ENCODE peak calls at places on chromosomes 11 and 22, in four cellular contexts. T is heart right ventricle; L is neural progenitor cell; D is effector memory CD4-positive, alpha-beta T cell. X is an unnamed sample.

GRCh38 chr11:120306519-120307242 is 18.4 kb upstream of the TLCD5 start:
- DNase-seq in L (peak; percentile 34), T (no peak), D (no peak), X (no peak)

GRCh38 chr22:27685515-27685914 is 116.0 kb downstream of the MN1 start:
- DNase-seq in D (no peak), L (no peak), T (peak; percentile 37), X (no peak)

GRCh38 chr11:87368876-87369480 is 331.2 kb downstream of the TMEM135 start:
- DNase-seq in T (peak; percentile 13), D (no peak), L (no peak), X (no peak)

GRCh38 chr11:122523841-122524531 is 131.5 kb upstream of the UBASH3B start:
- DNase-seq in L (peak; percentile 22), D (no peak), T (peak; percentile 22), X (no peak)

GRCh38 chr22:48579035-48579914 is 1248.4 kb downstream of the BRD1 start:
- DNase-seq in T (no peak), L (peak; percentile 72), D (no peak), X (no peak)

GRCh38 chr22:34015642-34016041 is 95.4 kb upstream of the LARGE1 start:
- DNase-seq in L (no peak), D (no peak), T (no peak), X (no peak)

GRCh38 chr11:12087075-12087775 is 23.2 kb upstream of the MICAL2 start:
- DNase-seq in D (no peak), L (no peak), T (no peak), X (no peak)

GRCh38 chr11:120995184-120995583 is 28.7 kb upstream of the TBCEL start:
- DNase-seq in T (no peak), D (no peak), L (no peak), X (no peak)

GRCh38 chr11:124581817-124582216 is 12.0 kb downstream of the OR8A1 start:
- DNase-seq in T (no peak), D (no peak), L (no peak), X (no peak)

GRCh38 chr11:120389693-120390584 is 53.7 kb downstream of the ARHGEF12 start:
- DNase-seq in L (no peak), T (no peak), D (no peak), X (no peak)

GRCh38 chr11:117265745-117266144 is 25.4 kb upstream of the BACE1-AS start:
- DNase-seq in T (no peak), D (no peak), L (no peak), X (no peak)

GRCh38 chr11:39992550-39992949 is 1466.9 kb downstream of the LRRC4C start:
- DNase-seq in L (no peak), D (no peak), T (no peak), X (no peak)

GRCh38 chr22:49622241-49623105 is 205.2 kb downstream of the BRD1 start:
- DNase-seq in L (no peak), T (no peak), D (no peak), X (no peak)

GRCh38 chr22:23415490-23415851 is 164.6 kb downstream of the IGLL1 start:
- DNase-seq in L (no peak), T (no peak), D (no peak), X (no peak)

GRCh38 chr11:65128182-65129145 is 5.9 kb downstream of the SYVN1 start:
- DNase-seq in D (no peak), T (no peak), L (no peak), X (no peak)

GRCh38 chr11:18106688-18107087 is 806 bp upstream of the SAAL1 start:
- DNase-seq in D (no peak), L (no peak), T (no peak), X (no peak)

GRCh38 chr11:62707277-62707771 is at the start of the genes BSCL2 and GNG3:
- DNase-seq in D (no peak), L (peak; percentile 85), T (no peak), X (no peak)

GRCh38 chr11:110903830-110904229 is 191.6 kb upstream of the ARHGAP20 start:
- DNase-seq in T (no peak), L (peak; percentile 52), D (no peak), X (no peak)

GRCh38 chr22:23690713-23691112 is at the start of gene RGL4:
- DNase-seq in D (no peak), T (no peak), L (no peak), X (no peak)

GRCh38 chr11:111566324-111566723 is 25.8 kb downstream of the LAYN start:
- DNase-seq in D (no peak), L (no peak), T (no peak), X (no peak)

GRCh38 chr11:133137270-133137669 is 395.0 kb downstream of the OPCML start:
- DNase-seq in D (no peak), L (no peak), T (no peak), X (no peak)

GRCh38 chr11:69641681-69642548 is 959 bp downstream of the CCND1 start:
- DNase-seq in L (peak; percentile 35), T (no peak), D (no peak), X (no peak)

GRCh38 chr11:9838229-9838628 is 174.4 kb downstream of the SWAP70 start:
- DNase-seq in L (no peak), T (no peak), D (no peak), X (no peak)

GRCh38 chr11:27700351-27701261 is at the start of gene BDNF:
- DNase-seq in L (peak; percentile 72), T (no peak), D (no peak), X (no peak)

GRCh38 chr11:35330924-35331323 is 88.4 kb downstream of the SLC1A2 start:
- DNase-seq in D (peak; percentile 28), L (no peak), T (no peak), X (peak; percentile 78)

GRCh38 chr11:72293391-72293790 is 49.4 kb upstream of the PHOX2A start:
- DNase-seq in L (no peak), T (no peak), D (no peak), X (no peak)

GRCh38 chr11:121983901-121984300 is 132.1 kb downstream of the BLID start:
- DNase-seq in L (no peak), T (no peak), D (no peak), X (no peak)

GRCh38 chr22:37817705-37818311 is 5.4 kb upstream of the GALR3 start:
- DNase-seq in D (peak; percentile 69), T (peak; percentile 82), L (peak; percentile 88), X (peak; percentile 80)

GRCh38 chr22:36763576-36763975 is 12.3 kb downstream of the IFT27 start:
- DNase-seq in T (no peak), L (no peak), D (no peak), X (no peak)
- H3K27ac ChIP-seq in T (no peak overlapping the region), L (no peak overlapping the region), D (no peak overlapping the region), X (no peak overlapping the region)

GRCh38 chr22:21592422-21592821 is 24.9 kb downstream of the UBE2L3 start:
- DNase-seq in D (no peak), L (no peak), T (no peak), X (no peak)
- H3K36me3 ChIP-seq in D (peaks cover 43% of the 10 kb centered on the region), L (peaks cover 5% of the 10 kb centered on the region), T (peaks cover 46% of the 10 kb centered on the region), X (peaks cover 38% of the 10 kb centered on the region)

GRCh38 chr22:19967850-19968449 is 26.3 kb upstream of the TXNRD2 start:
- DNase-seq in D (no peak), T (no peak), L (no peak), X (no peak)
- H3K27ac ChIP-seq in D (no peak overlapping the region), T (no peak overlapping the region), L (no peak overlapping the region), X (no peak overlapping the region)

GRCh38 chr22:42626951-42627625 is 12.4 kb upstream of the POLDIP3 start:
- DNase-seq in T (no peak), D (no peak), L (no peak), X (no peak)
- H3K36me3 ChIP-seq in T (peaks cover 99% of the 10 kb centered on the region), D (peaks cover 62% of the 10 kb centered on the region), L (no peaks in the 10 kb centered on the region), X (no peaks in the 10 kb centered on the region)

GRCh38 chr11:94767701-94768601 is at the start of gene AMOTL1:
- DNase-seq in L (peak; percentile 94), D (no peak), T (peak; percentile 90), X (no peak)
- H3K27ac ChIP-seq in L (no peak within 1 kb of the TSS), D (no peak within 1 kb of the TSS), T (peak within 1 kb of the TSS; percentile 97), X (no peak within 1 kb of the TSS)

GRCh38 chr11:79472736-79473536 is 32.1 kb upstream of the TENM4 start:
- DNase-seq in D (no peak), T (no peak), L (peak; percentile 73), X (no peak)

GRCh38 chr11:79466411-79466810 is 25.6 kb upstream of the TENM4 start:
- DNase-seq in D (no peak), T (no peak), L (no peak), X (no peak)

GRCh38 chr11:79465160-79465559 is 24.3 kb upstream of the TENM4 start:
- DNase-seq in T (no peak), D (no peak), L (no peak), X (no peak)

DNA sequence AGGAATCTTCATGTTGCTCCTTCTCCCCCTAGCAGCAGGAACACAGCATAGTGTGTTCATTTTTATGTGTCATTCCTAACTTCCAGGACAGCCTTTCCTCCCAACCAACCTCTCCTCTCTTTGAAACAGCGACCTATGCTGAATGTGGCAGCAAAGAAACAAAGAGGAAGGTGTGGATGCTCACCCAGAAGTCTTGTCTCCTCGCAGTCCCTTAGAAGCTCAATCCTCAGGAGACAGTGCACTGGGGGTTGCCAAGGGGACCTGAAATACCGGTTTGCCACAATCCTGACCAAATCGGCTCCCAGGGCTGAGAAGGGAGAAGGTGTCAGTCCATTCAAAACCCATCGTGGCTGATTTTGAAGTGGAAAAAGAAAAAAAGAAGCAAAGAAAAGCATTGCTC is 30.2 kb upstream of the TENM4 start:
- DNase-seq in T (no peak), L (no peak), D (no peak), X (no peak)
- H3K36me3 ChIP-seq in T (no peaks in the 10 kb centered on the region), L (no peaks in the 10 kb centered on the region), D (no peaks in the 10 kb centered on the region), X (no peaks in the 10 kb centered on the region)

DNA sequence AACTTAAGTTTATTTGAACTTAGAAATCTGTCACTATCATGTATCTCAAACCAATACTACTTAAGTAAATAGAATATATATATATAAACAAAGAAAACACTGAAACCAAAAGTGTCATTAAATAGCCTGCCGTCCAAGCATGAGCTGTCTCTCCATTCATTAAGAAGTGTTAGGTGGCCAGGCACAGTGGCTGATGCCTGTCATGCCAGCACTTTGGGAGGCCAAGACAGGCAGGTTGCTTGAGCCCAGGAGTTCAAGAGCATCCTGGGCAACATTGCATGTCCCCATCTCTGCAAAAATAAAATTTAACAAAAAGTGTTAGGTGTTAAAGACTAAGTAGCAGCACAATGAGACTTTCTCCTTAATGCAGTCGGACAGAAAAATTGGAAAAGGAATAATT is 14.0 kb downstream of the CD6 start:
- DNase-seq in D (no peak), L (no peak), T (no peak), X (no peak)
- H3K27ac ChIP-seq in D (peak overlapping the region; percentile 93), L (no peak overlapping the region), T (no peak overlapping the region), X (peak overlapping the region; percentile 96)

GRCh38 chr22:41932353-41932752 is 5.7 kb upstream of the TNFRSF13C start:
- DNase-seq in D (no peak), T (no peak), L (no peak), X (no peak)
- H3K36me3 ChIP-seq in D (no peaks in the 10 kb centered on the region), T (no peaks in the 10 kb centered on the region), L (no peaks in the 10 kb centered on the region), X (no peaks in the 10 kb centered on the region)